ENCODE peak calls at places on chromosomes 6 and 20, in seven cellular contexts. I is heart left ventricle, T is GM23248, Z is lower lobe of right lung, S is upper lobe of right lung, D is tibial artery, O is NT2/D1. P is an unnamed sample.

GRCh38 chr6:11094411-11094851 is 797 bp downstream of the SMIM13 start:
- DNase-seq in I (peak; percentile 55), T (peak; percentile 78), Z (peak; percentile 58), S (peak; percentile 71), D (peak; percentile 72), O (no peak), P (peak; percentile 79)

GRCh38 chr20:33554914-33555420 is 65.1 kb downstream of the CBFA2T2 start:
- DNase-seq in I (no peak), T (peak; percentile 86), Z (no peak), S (no peak), D (no peak), O (no peak), P (no peak)

GRCh38 chr6:119612871-119613515 is 263.4 kb upstream of the MAN1A1 start:
- DNase-seq in I (no peak), T (peak; percentile 60), Z (no peak), S (no peak), D (no peak), O (no peak), P (no peak)

GRCh38 chr6:119428647-119429046 is 79.1 kb upstream of the MAN1A1 start:
- DNase-seq in I (no peak), T (peak; percentile 8), Z (no peak), S (no peak), D (no peak), O (no peak), P (no peak)

GRCh38 chr6:22828179-22829062 is 259.1 kb downstream of the HDGFL1 start:
- DNase-seq in I (no peak), T (peak; percentile 91), Z (no peak), S (no peak), D (no peak), O (no peak), P (peak; percentile 75)

GRCh38 chr6:111706841-111707391 is 101.2 kb upstream of the TRAF3IP2 start:
- DNase-seq in I (no peak), T (no peak), Z (no peak), S (no peak), D (no peak), O (no peak), P (no peak)

GRCh38 chr20:61810066-61810708 is 255.5 kb downstream of the TAF4 start:
- DNase-seq in I (no peak), T (no peak), Z (peak; percentile 38), S (no peak), D (no peak), O (no peak), P (peak; percentile 55)

GRCh38 chr6:51398064-51398740 is 579.5 kb downstream of the TFAP2B start:
- DNase-seq in I (no peak), T (peak; percentile 7), Z (peak; percentile 47), S (peak; percentile 61), D (no peak), O (no peak), P (no peak)

GRCh38 chr20:23666189-23666588 is 22.6 kb downstream of the CST4 start:
- DNase-seq in I (no peak), T (no peak), Z (no peak), S (no peak), D (no peak), O (no peak), P (no peak)

GRCh38 chr20:58330692-58331091 is 21.2 kb downstream of the RAB22A start:
- DNase-seq in I (peak; percentile 40), T (no peak), Z (no peak), S (no peak), D (no peak), O (no peak), P (no peak)

GRCh38 chr20:61387204-61387958 is 135.3 kb downstream of the CDH4 start:
- DNase-seq in I (no peak), T (peak; percentile 62), Z (no peak), S (no peak), D (no peak), O (no peak), P (no peak)

GRCh38 chr6:87753131-87753685 is 51.2 kb upstream of the AKIRIN2 start:
- DNase-seq in I (no peak), T (peak; percentile 21), Z (no peak), S (no peak), D (no peak), O (no peak), P (no peak)

GRCh38 chr6:115551510-115551909 is 509.2 kb downstream of the FRK start:
- DNase-seq in I (no peak), T (no peak), Z (no peak), S (no peak), D (no peak), O (no peak), P (no peak)

GRCh38 chr6:165573671-165574070 is 89.4 kb downstream of the PDE10A start:
- DNase-seq in I (peak; percentile 73), T (no peak), Z (no peak), S (no peak), D (no peak), O (no peak), P (peak; percentile 74)

GRCh38 chr6:142353690-142354089 is 51.9 kb downstream of the ADGRG6 start:
- DNase-seq in I (no peak), T (no peak), Z (no peak), S (no peak), D (no peak), O (no peak), P (no peak)

GRCh38 chr6:151229401-151230276 is 10.1 kb upstream of the AKAP12 start:
- DNase-seq in I (no peak), T (no peak), Z (no peak), S (no peak), D (no peak), O (no peak), P (no peak)

GRCh38 chr6:30554404-30554803 is 1.9 kb downstream of the GNL1 start:
- DNase-seq in I (no peak), T (no peak), Z (no peak), S (no peak), D (no peak), O (no peak), P (no peak)

GRCh38 chr6:81606965-81607381 is 145.5 kb downstream of the TENT5A start:
- DNase-seq in I (no peak), T (peak; percentile 85), Z (no peak), S (no peak), D (no peak), O (no peak), P (no peak)

GRCh38 chr20:63594043-63594561 is 20.1 kb upstream of the HELZ2 start:
- DNase-seq in I (peak; percentile 29), T (peak; percentile 91), Z (no peak), S (no peak), D (no peak), O (no peak), P (peak; percentile 26)

GRCh38 chr20:18314786-18315406 is 26.6 kb downstream of the ZNF133 start:
- DNase-seq in I (no peak), T (peak; percentile 90), Z (no peak), S (no peak), D (no peak), O (no peak), P (no peak)

GRCh38 chr6:17156966-17157365 is 55.1 kb downstream of the STMND1 start:
- DNase-seq in I (no peak), T (no peak), Z (no peak), S (no peak), D (no peak), O (no peak), P (no peak)

GRCh38 chr6:33204415-33205171 is at the start of gene HSD17B8:
- DNase-seq in I (peak; percentile 97), T (peak; percentile 97), Z (peak; percentile 97), S (peak; percentile 98), D (peak; percentile 96), O (peak; percentile 78), P (peak; percentile 98)
- H3K4me3 ChIP-seq in I (peak within 1 kb of the TSS; percentile 95), T (peak within 1 kb of the TSS; percentile 87), Z (peak within 1 kb of the TSS; percentile 80), S (peak within 1 kb of the TSS; percentile 82), D (peak within 1 kb of the TSS; percentile 63), O (peak within 1 kb of the TSS; percentile 74), P (peak within 1 kb of the TSS; percentile 91)

GRCh38 chr20:38952153-38952552 is 10.0 kb upstream of the DHX35 start:
- DNase-seq in I (no peak), T (no peak), Z (no peak), S (no peak), D (no peak), O (no peak), P (no peak)
- H3K36me3 ChIP-seq in I (no peaks in the 10 kb centered on the region), T (no peaks in the 10 kb centered on the region), Z (no peaks in the 10 kb centered on the region), S (no peaks in the 10 kb centered on the region), D (no peaks in the 10 kb centered on the region), O (peaks cover 64% of the 10 kb centered on the region), P (no peaks in the 10 kb centered on the region)

DNA sequence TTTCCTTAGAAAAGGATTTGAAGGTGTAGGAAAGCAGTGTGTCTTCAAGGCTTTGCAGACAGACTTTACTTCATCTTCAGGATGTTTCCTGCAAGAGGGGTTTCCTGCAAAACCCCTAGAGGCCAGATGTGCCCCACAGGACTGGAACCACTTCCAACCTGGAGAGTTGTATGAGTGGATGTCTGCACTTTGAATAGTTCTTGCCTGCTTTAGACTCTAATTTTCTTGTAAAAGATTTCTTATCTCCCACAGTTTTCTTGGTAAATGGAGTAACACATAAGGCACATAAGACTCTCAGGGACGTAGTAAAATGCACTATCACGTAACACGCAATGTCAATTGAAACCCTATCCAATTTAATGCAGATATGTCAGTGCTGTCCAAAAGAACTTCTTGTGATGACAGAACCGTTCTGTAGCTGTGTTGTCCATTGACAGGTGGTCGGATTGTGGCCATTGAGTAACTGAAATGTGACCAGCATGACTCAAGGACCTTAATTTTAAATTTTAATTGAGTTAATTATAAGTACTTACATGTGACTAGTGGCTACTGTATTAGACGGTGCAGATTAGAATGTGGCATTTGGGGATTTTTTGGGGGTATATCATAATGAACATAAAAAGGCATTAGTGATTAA is 118.7 kb downstream of the JARID2 start:
- DNase-seq in I (no peak), T (no peak), Z (no peak), S (no peak), D (no peak), O (no peak), P (no peak)
- H3K4me3 ChIP-seq in I (no peak overlapping the region), T (no peak overlapping the region), Z (no peak overlapping the region), S (no peak overlapping the region), D (no peak overlapping the region), O (no peak overlapping the region), P (no peak overlapping the region)

GRCh38 chr6:89970072-89970471 is 75.8 kb downstream of the GJA10 start:
- DNase-seq in I (no peak), T (no peak), Z (no peak), S (no peak), D (no peak), O (no peak), P (peak; percentile 35)

GRCh38 chr6:89976141-89977020 is 82.1 kb downstream of the GJA10 start:
- DNase-seq in I (no peak), T (no peak), Z (no peak), S (no peak), D (no peak), O (no peak), P (no peak)

GRCh38 chr6:89970609-89971337 is 76.5 kb downstream of the GJA10 start:
- DNase-seq in I (no peak), T (peak; percentile 87), Z (no peak), S (no peak), D (no peak), O (peak; percentile 3), P (peak; percentile 57)

GRCh38 chr6:89974776-89975175 is 80.5 kb downstream of the GJA10 start:
- DNase-seq in I (no peak), T (no peak), Z (no peak), S (no peak), D (no peak), O (no peak), P (no peak)

DNA sequence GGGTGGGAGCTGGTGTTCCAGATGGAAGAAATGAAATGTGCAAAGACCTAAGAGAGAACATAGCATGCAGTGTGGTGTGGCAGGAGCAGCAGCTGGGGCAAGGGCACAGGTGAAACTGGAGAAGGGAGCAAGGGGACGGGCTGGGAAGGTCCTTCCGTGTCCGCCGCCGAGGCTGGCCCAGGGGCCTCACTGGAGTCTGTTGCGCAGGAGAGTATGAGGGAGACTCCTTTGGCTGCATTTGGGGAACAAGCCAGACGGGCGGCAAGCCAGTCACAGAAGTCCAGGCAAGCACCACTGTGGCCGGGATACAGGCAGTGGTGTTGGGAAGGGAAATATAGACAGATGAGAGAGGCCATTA is 77.7 kb downstream of the GJA10 start:
- DNase-seq in I (no peak), T (no peak), Z (no peak), S (no peak), D (no peak), O (no peak), P (peak; percentile 52)
- H3K36me3 ChIP-seq in I (no peaks in the 10 kb centered on the region), T (no peaks in the 10 kb centered on the region), Z (no peaks in the 10 kb centered on the region), S (no peaks in the 10 kb centered on the region), D (no peaks in the 10 kb centered on the region), O (no peaks in the 10 kb centered on the region), P (no peaks in the 10 kb centered on the region)